ENCODE peak calls at places on chromosomes 13 and 19, in five cellular contexts. One of them, this sample, is unnamed.

GRCh38 chr19:7170983-7171382 is 101.5 kb downstream of the ZNF557 start:
- DNase-seq in GM20000: no peak
- DNase-seq in brain microvascular endothelial cell: no peak
- DNase-seq in psoas muscle: no peak
- DNase-seq in progenitor cell of endocrine pancreas: no peak
- DNase-seq in this sample: no peak

GRCh38 chr19:58543826-58544590 is at the start of gene TRIM28:
- DNase-seq in GM20000: peak
- DNase-seq in brain microvascular endothelial cell: peak
- DNase-seq in psoas muscle: peak
- DNase-seq in progenitor cell of endocrine pancreas: peak
- DNase-seq in this sample: peak

GRCh38 chr13:30441304-30441703 is 19.0 kb downstream of the UBE2L5 start:
- DNase-seq in GM20000: no peak
- DNase-seq in brain microvascular endothelial cell: no peak
- DNase-seq in psoas muscle: no peak
- DNase-seq in progenitor cell of endocrine pancreas: no peak
- DNase-seq in this sample: no peak

GRCh38 chr13:75774176-75774575 is 138.0 kb downstream of the LMO7 start:
- DNase-seq in GM20000: no peak
- DNase-seq in brain microvascular endothelial cell: no peak
- DNase-seq in psoas muscle: no peak
- DNase-seq in progenitor cell of endocrine pancreas: no peak
- DNase-seq in this sample: no peak

GRCh38 chr19:48735031-48735615 is 5.3 kb downstream of the RASIP1 start:
- DNase-seq in GM20000: no peak
- DNase-seq in brain microvascular endothelial cell: no peak
- DNase-seq in psoas muscle: no peak
- DNase-seq in progenitor cell of endocrine pancreas: no peak
- DNase-seq in this sample: no peak

GRCh38 chr13:45051315-45051714 is 62.0 kb downstream of the GPALPP1 start:
- DNase-seq in GM20000: no peak
- DNase-seq in brain microvascular endothelial cell: no peak
- DNase-seq in psoas muscle: no peak
- DNase-seq in progenitor cell of endocrine pancreas: no peak
- DNase-seq in this sample: no peak

GRCh38 chr13:35164324-35164932 is 222.4 kb downstream of the NBEA start:
- DNase-seq in GM20000: peak
- DNase-seq in brain microvascular endothelial cell: no peak
- DNase-seq in psoas muscle: no peak
- DNase-seq in progenitor cell of endocrine pancreas: no peak
- DNase-seq in this sample: peak

GRCh38 chr13:33224686-33225085 is 60.9 kb downstream of the STARD13 start:
- DNase-seq in GM20000: no peak
- DNase-seq in brain microvascular endothelial cell: no peak
- DNase-seq in psoas muscle: no peak
- DNase-seq in progenitor cell of endocrine pancreas: no peak
- DNase-seq in this sample: no peak

GRCh38 chr13:27926644-27927434 is 7.0 kb downstream of the PDX1 start:
- DNase-seq in GM20000: peak
- DNase-seq in brain microvascular endothelial cell: no peak
- DNase-seq in psoas muscle: no peak
- DNase-seq in progenitor cell of endocrine pancreas: no peak
- DNase-seq in this sample: peak

GRCh38 chr19:6671960-6672359 is 2.0 kb upstream of the TNFSF14 start:
- DNase-seq in GM20000: no peak
- DNase-seq in brain microvascular endothelial cell: no peak
- DNase-seq in psoas muscle: no peak
- DNase-seq in progenitor cell of endocrine pancreas: no peak
- DNase-seq in this sample: no peak

GRCh38 chr13:77693449-77693940 is 4.0 kb upstream of the SLAIN1 start:
- DNase-seq in GM20000: no peak
- DNase-seq in brain microvascular endothelial cell: no peak
- DNase-seq in psoas muscle: no peak
- DNase-seq in progenitor cell of endocrine pancreas: no peak
- DNase-seq in this sample: no peak

GRCh38 chr13:30676672-30677071 is 58.7 kb upstream of the ALOX5AP start:
- DNase-seq in GM20000: no peak
- DNase-seq in brain microvascular endothelial cell: no peak
- DNase-seq in psoas muscle: no peak
- DNase-seq in progenitor cell of endocrine pancreas: no peak
- DNase-seq in this sample: no peak

GRCh38 chr13:113762075-113762474 is 3.0 kb downstream of the TMEM255B start:
- DNase-seq in GM20000: no peak
- DNase-seq in brain microvascular endothelial cell: no peak
- DNase-seq in psoas muscle: no peak
- DNase-seq in progenitor cell of endocrine pancreas: no peak
- DNase-seq in this sample: no peak

GRCh38 chr13:50129065-50129922 is 114.0 kb downstream of the KCNRG start:
- DNase-seq in GM20000: peak
- DNase-seq in brain microvascular endothelial cell: no peak
- DNase-seq in psoas muscle: peak
- DNase-seq in progenitor cell of endocrine pancreas: no peak
- DNase-seq in this sample: peak

GRCh38 chr13:67833564-67833963 is 603.4 kb upstream of the PCDH9 start:
- DNase-seq in GM20000: no peak
- DNase-seq in brain microvascular endothelial cell: no peak
- DNase-seq in psoas muscle: no peak
- DNase-seq in progenitor cell of endocrine pancreas: no peak
- DNase-seq in this sample: no peak

GRCh38 chr19:30884146-30884812 is 465.0 kb downstream of the TSHZ3 start:
- DNase-seq in GM20000: no peak
- DNase-seq in brain microvascular endothelial cell: no peak
- DNase-seq in psoas muscle: no peak
- DNase-seq in progenitor cell of endocrine pancreas: no peak
- DNase-seq in this sample: no peak

GRCh38 chr13:98468352-98468751 is 108.6 kb downstream of the STK24 start:
- DNase-seq in GM20000: no peak
- DNase-seq in brain microvascular endothelial cell: no peak
- DNase-seq in psoas muscle: no peak
- DNase-seq in progenitor cell of endocrine pancreas: no peak
- DNase-seq in this sample: no peak

GRCh38 chr13:42355118-42355840 is 83.3 kb downstream of the AKAP11 start:
- DNase-seq in GM20000: peak
- DNase-seq in brain microvascular endothelial cell: no peak
- DNase-seq in psoas muscle: no peak
- DNase-seq in progenitor cell of endocrine pancreas: no peak
- DNase-seq in this sample: peak

GRCh38 chr13:68927387-68928026 is 1180.1 kb upstream of the ATXN8OS start:
- DNase-seq in GM20000: no peak
- DNase-seq in brain microvascular endothelial cell: no peak
- DNase-seq in psoas muscle: no peak
- DNase-seq in progenitor cell of endocrine pancreas: no peak
- DNase-seq in this sample: no peak

GRCh38 chr19:4393947-4394590 is 6.3 kb downstream of the SH3GL1 start:
- DNase-seq in GM20000: no peak
- DNase-seq in brain microvascular endothelial cell: no peak
- DNase-seq in psoas muscle: no peak
- DNase-seq in progenitor cell of endocrine pancreas: no peak
- DNase-seq in this sample: no peak

GRCh38 chr13:36160297-36160696 is 29.1 kb upstream of the DCLK1 start:
- DNase-seq in GM20000: no peak
- DNase-seq in brain microvascular endothelial cell: no peak
- DNase-seq in psoas muscle: no peak
- DNase-seq in progenitor cell of endocrine pancreas: no peak
- DNase-seq in this sample: no peak

GRCh38 chr19:53881482-53882390 is at the start of gene PRKCG:
- DNase-seq in GM20000: peak
- DNase-seq in brain microvascular endothelial cell: no peak
- DNase-seq in psoas muscle: no peak
- DNase-seq in progenitor cell of endocrine pancreas: peak
- DNase-seq in this sample: peak

GRCh38 chr13:30224732-30225131 is 82.6 kb downstream of the KATNAL1 start:
- DNase-seq in GM20000: no peak
- DNase-seq in brain microvascular endothelial cell: peak
- DNase-seq in psoas muscle: no peak
- DNase-seq in progenitor cell of endocrine pancreas: no peak
- DNase-seq in this sample: no peak

GRCh38 chr19:17450264-17451075 is 2.0 kb upstream of the TMEM221 start:
- DNase-seq in GM20000: peak
- DNase-seq in brain microvascular endothelial cell: no peak
- DNase-seq in psoas muscle: no peak
- DNase-seq in progenitor cell of endocrine pancreas: no peak
- DNase-seq in this sample: peak

GRCh38 chr19:1016647-1017114 is 4.2 kb downstream of the TMEM259 start:
- DNase-seq in GM20000: no peak
- DNase-seq in brain microvascular endothelial cell: peak
- DNase-seq in psoas muscle: no peak
- DNase-seq in progenitor cell of endocrine pancreas: no peak
- DNase-seq in this sample: no peak

GRCh38 chr13:95243207-95243606 is 58.0 kb downstream of the ABCC4 start:
- DNase-seq in GM20000: no peak
- DNase-seq in brain microvascular endothelial cell: no peak
- DNase-seq in psoas muscle: no peak
- DNase-seq in progenitor cell of endocrine pancreas: no peak
- DNase-seq in this sample: no peak

GRCh38 chr19:54232552-54232934 is 9.7 kb upstream of the LILRB3 start:
- DNase-seq in GM20000: no peak
- DNase-seq in brain microvascular endothelial cell: no peak
- DNase-seq in psoas muscle: no peak
- DNase-seq in progenitor cell of endocrine pancreas: no peak
- DNase-seq in this sample: no peak

GRCh38 chr19:5154129-5154798 is 185.4 kb downstream of the KDM4B start:
- DNase-seq in GM20000: peak
- DNase-seq in brain microvascular endothelial cell: no peak
- DNase-seq in psoas muscle: no peak
- DNase-seq in progenitor cell of endocrine pancreas: peak
- DNase-seq in this sample: peak

GRCh38 chr13:99895999-99896695 is 75.4 kb downstream of the ZIC5 start:
- DNase-seq in GM20000: peak
- DNase-seq in brain microvascular endothelial cell: no peak
- DNase-seq in psoas muscle: no peak
- DNase-seq in progenitor cell of endocrine pancreas: no peak
- DNase-seq in this sample: no peak

GRCh38 chr19:39070888-39071287 is 13.3 kb upstream of the ACP7 start:
- DNase-seq in GM20000: no peak
- DNase-seq in brain microvascular endothelial cell: peak
- DNase-seq in psoas muscle: no peak
- DNase-seq in progenitor cell of endocrine pancreas: no peak
- DNase-seq in this sample: no peak

GRCh38 chr19:18762125-18763023 is 28.7 kb downstream of the COMP start:
- DNase-seq in GM20000: no peak
- DNase-seq in brain microvascular endothelial cell: no peak
- DNase-seq in psoas muscle: peak
- DNase-seq in progenitor cell of endocrine pancreas: no peak
- DNase-seq in this sample: no peak

GRCh38 chr19:48500830-48501445 is 10.7 kb downstream of the LMTK3 start:
- DNase-seq in GM20000: no peak
- DNase-seq in brain microvascular endothelial cell: no peak
- DNase-seq in psoas muscle: no peak
- DNase-seq in progenitor cell of endocrine pancreas: no peak
- DNase-seq in this sample: no peak

GRCh38 chr19:52464798-52465470 is 11.6 kb downstream of the ZNF578 start:
- DNase-seq in GM20000: no peak
- DNase-seq in brain microvascular endothelial cell: no peak
- DNase-seq in psoas muscle: no peak
- DNase-seq in progenitor cell of endocrine pancreas: no peak
- DNase-seq in this sample: no peak
- TF ChIP-seq CTCF in GM20000: no peak
- TF ChIP-seq CTCF in brain microvascular endothelial cell: no peak
- TF ChIP-seq CTCF in psoas muscle: no peak
- TF ChIP-seq CTCF in progenitor cell of endocrine pancreas: peak
- TF ChIP-seq CTCF in this sample: no peak

GRCh38 chr19:51224163-51224641 is 678 bp upstream of the CD33 start:
- DNase-seq in GM20000: no peak
- DNase-seq in brain microvascular endothelial cell: no peak
- DNase-seq in psoas muscle: no peak
- DNase-seq in progenitor cell of endocrine pancreas: no peak
- DNase-seq in this sample: no peak
- TF ChIP-seq CTCF in GM20000: no peak
- TF ChIP-seq CTCF in brain microvascular endothelial cell: no peak
- TF ChIP-seq CTCF in psoas muscle: no peak
- TF ChIP-seq CTCF in progenitor cell of endocrine pancreas: no peak
- TF ChIP-seq CTCF in this sample: no peak

GRCh38 chr19:16200038-16200775 is 2.5 kb downstream of the AP1M1 start:
- DNase-seq in GM20000: no peak
- DNase-seq in brain microvascular endothelial cell: no peak
- DNase-seq in psoas muscle: peak
- DNase-seq in progenitor cell of endocrine pancreas: no peak
- DNase-seq in this sample: no peak

GRCh38 chr19:16197622-16198362 is at the start of gene AP1M1:
- DNase-seq in GM20000: peak
- DNase-seq in brain microvascular endothelial cell: peak
- DNase-seq in psoas muscle: peak
- DNase-seq in progenitor cell of endocrine pancreas: peak
- DNase-seq in this sample: peak

GRCh38 chr19:16199275-16199932 is 1.7 kb downstream of the AP1M1 start:
- DNase-seq in GM20000: no peak
- DNase-seq in brain microvascular endothelial cell: no peak
- DNase-seq in psoas muscle: no peak
- DNase-seq in progenitor cell of endocrine pancreas: no peak
- DNase-seq in this sample: peak

GRCh38 chr19:16198363-16198636 is 589 bp downstream of the AP1M1 start:
- DNase-seq in GM20000: no peak
- DNase-seq in brain microvascular endothelial cell: no peak
- DNase-seq in psoas muscle: no peak
- DNase-seq in progenitor cell of endocrine pancreas: no peak
- DNase-seq in this sample: no peak

DNA sequence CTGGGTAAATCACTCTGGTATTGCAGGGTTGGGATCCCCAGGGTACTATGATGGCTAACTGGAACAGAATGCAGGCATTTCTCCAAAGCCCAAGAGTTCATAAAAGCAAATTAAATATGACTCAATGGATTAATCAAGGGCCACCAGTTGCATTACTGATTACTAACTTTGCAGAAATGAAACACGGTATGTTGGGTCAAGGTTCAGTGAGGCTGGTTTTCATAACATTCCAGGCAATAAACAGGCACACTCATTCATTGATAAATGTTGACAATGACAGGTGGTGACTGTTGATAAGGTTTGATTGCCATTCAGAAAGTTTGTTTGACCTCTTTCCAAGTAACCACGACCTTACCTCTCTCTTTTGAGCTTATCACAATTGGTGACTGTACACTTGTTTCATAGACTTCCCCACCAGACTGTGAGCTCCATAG is 506 bp upstream of the AP1M1 start:
- DNase-seq in GM20000: no peak
- DNase-seq in brain microvascular endothelial cell: peak
- DNase-seq in psoas muscle: no peak
- DNase-seq in progenitor cell of endocrine pancreas: no peak
- DNase-seq in this sample: peak
- TF ChIP-seq CTCF in GM20000: no peak
- TF ChIP-seq CTCF in brain microvascular endothelial cell: no peak
- TF ChIP-seq CTCF in psoas muscle: no peak
- TF ChIP-seq CTCF in progenitor cell of endocrine pancreas: no peak
- TF ChIP-seq CTCF in this sample: no peak

GRCh38 chr13:47457631-47458030 is 543.4 kb downstream of the SUCLA2 start:
- DNase-seq in GM20000: no peak
- DNase-seq in brain microvascular endothelial cell: no peak
- DNase-seq in psoas muscle: no peak
- DNase-seq in progenitor cell of endocrine pancreas: no peak
- DNase-seq in this sample: no peak

GRCh38 chr13:47454986-47455385 is 546.1 kb downstream of the SUCLA2 start:
- DNase-seq in GM20000: no peak
- DNase-seq in brain microvascular endothelial cell: no peak
- DNase-seq in psoas muscle: no peak
- DNase-seq in progenitor cell of endocrine pancreas: no peak
- DNase-seq in this sample: no peak

GRCh38 chr13:47459512-47459911 is 541.6 kb downstream of the SUCLA2 start:
- DNase-seq in GM20000: no peak
- DNase-seq in brain microvascular endothelial cell: no peak
- DNase-seq in psoas muscle: no peak
- DNase-seq in progenitor cell of endocrine pancreas: no peak
- DNase-seq in this sample: no peak

GRCh38 chr13:47455581-47455980 is 545.5 kb downstream of the SUCLA2 start:
- DNase-seq in GM20000: no peak
- DNase-seq in brain microvascular endothelial cell: no peak
- DNase-seq in psoas muscle: no peak
- DNase-seq in progenitor cell of endocrine pancreas: no peak
- DNase-seq in this sample: no peak
- TF ChIP-seq CTCF in GM20000: no peak
- TF ChIP-seq CTCF in brain microvascular endothelial cell: peak
- TF ChIP-seq CTCF in psoas muscle: no peak
- TF ChIP-seq CTCF in progenitor cell of endocrine pancreas: peak
- TF ChIP-seq CTCF in this sample: no peak

This sample was measured in GM13976.